ENCODE peak calls at places on chromosomes 2 and 18, in seven cellular contexts. One of them, this sample, is unnamed. For H3K36me3 and H3K9me3, the result is how much of the 10 kb centered on the place peaks cover.

GRCh38 chr2:36770542-36771287 is 74.2 kb downstream of the VIT start:
- DNase-seq in mucosa of descending colon: no peak
- DNase-seq in CD8-positive, alpha-beta T cell: peak
- DNase-seq in CD8-positive, alpha-beta memory T cell: peak
- DNase-seq in left ventricle myocardium inferior: no peak
- DNase-seq in cardiac muscle cell: peak
- DNase-seq in adipocyte: peak
- DNase-seq in this sample: peak

GRCh38 chr2:235116885-235117492 is 165.2 kb downstream of the SH3BP4 start:
- DNase-seq in adipocyte: peak
- DNase-seq in cardiac muscle cell: peak
- DNase-seq in CD8-positive, alpha-beta T cell: no peak
- DNase-seq in left ventricle myocardium inferior: no peak
- DNase-seq in mucosa of descending colon: no peak
- DNase-seq in CD8-positive, alpha-beta memory T cell: no peak
- DNase-seq in this sample: no peak

GRCh38 chr2:68368657-68369339 is 3.7 kb downstream of the PLEK start:
- DNase-seq in CD8-positive, alpha-beta memory T cell: no peak
- DNase-seq in left ventricle myocardium inferior: no peak
- DNase-seq in mucosa of descending colon: no peak
- DNase-seq in cardiac muscle cell: no peak
- DNase-seq in adipocyte: peak
- DNase-seq in CD8-positive, alpha-beta T cell: no peak
- DNase-seq in this sample: peak

GRCh38 chr2:178327516-178327915 is 123.5 kb downstream of the PRKRA start:
- DNase-seq in CD8-positive, alpha-beta memory T cell: no peak
- DNase-seq in mucosa of descending colon: no peak
- DNase-seq in adipocyte: no peak
- DNase-seq in left ventricle myocardium inferior: no peak
- DNase-seq in cardiac muscle cell: no peak
- DNase-seq in CD8-positive, alpha-beta T cell: no peak
- DNase-seq in this sample: no peak

GRCh38 chr2:16644204-16644925 is 21.3 kb downstream of the CYRIA start:
- DNase-seq in left ventricle myocardium inferior: no peak
- DNase-seq in CD8-positive, alpha-beta memory T cell: no peak
- DNase-seq in mucosa of descending colon: no peak
- DNase-seq in CD8-positive, alpha-beta T cell: no peak
- DNase-seq in cardiac muscle cell: no peak
- DNase-seq in adipocyte: no peak
- DNase-seq in this sample: no peak

GRCh38 chr2:198408171-198408570 is 603.8 kb downstream of the PLCL1 start:
- DNase-seq in adipocyte: no peak
- DNase-seq in cardiac muscle cell: no peak
- DNase-seq in CD8-positive, alpha-beta T cell: no peak
- DNase-seq in left ventricle myocardium inferior: no peak
- DNase-seq in CD8-positive, alpha-beta memory T cell: no peak
- DNase-seq in mucosa of descending colon: no peak
- DNase-seq in this sample: no peak

GRCh38 chr2:181937473-181937872 is 45.9 kb downstream of the ITPRID2 start:
- DNase-seq in CD8-positive, alpha-beta T cell: no peak
- DNase-seq in cardiac muscle cell: peak
- DNase-seq in mucosa of descending colon: no peak
- DNase-seq in CD8-positive, alpha-beta memory T cell: no peak
- DNase-seq in adipocyte: peak
- DNase-seq in left ventricle myocardium inferior: no peak
- DNase-seq in this sample: no peak

GRCh38 chr2:28377984-28378678 is 14.5 kb upstream of the FOSL2 start:
- DNase-seq in adipocyte: no peak
- DNase-seq in left ventricle myocardium inferior: no peak
- DNase-seq in CD8-positive, alpha-beta memory T cell: no peak
- DNase-seq in CD8-positive, alpha-beta T cell: no peak
- DNase-seq in mucosa of descending colon: peak
- DNase-seq in cardiac muscle cell: no peak
- DNase-seq in this sample: no peak

GRCh38 chr18:33761363-33761762 is 183.3 kb downstream of the ASXL3 start:
- DNase-seq in left ventricle myocardium inferior: no peak
- DNase-seq in CD8-positive, alpha-beta memory T cell: no peak
- DNase-seq in CD8-positive, alpha-beta T cell: no peak
- DNase-seq in mucosa of descending colon: no peak
- DNase-seq in adipocyte: peak
- DNase-seq in cardiac muscle cell: peak
- DNase-seq in this sample: no peak

GRCh38 chr2:183359867-183360266 is 235.6 kb downstream of the NUP35 start:
- DNase-seq in cardiac muscle cell: no peak
- DNase-seq in CD8-positive, alpha-beta T cell: no peak
- DNase-seq in adipocyte: peak
- DNase-seq in mucosa of descending colon: no peak
- DNase-seq in left ventricle myocardium inferior: no peak
- DNase-seq in CD8-positive, alpha-beta memory T cell: no peak
- DNase-seq in this sample: peak

GRCh38 chr2:38480617-38481016 is 103.5 kb upstream of the ATL2 start:
- DNase-seq in adipocyte: no peak
- DNase-seq in left ventricle myocardium inferior: no peak
- DNase-seq in mucosa of descending colon: no peak
- DNase-seq in CD8-positive, alpha-beta T cell: no peak
- DNase-seq in CD8-positive, alpha-beta memory T cell: no peak
- DNase-seq in cardiac muscle cell: no peak
- DNase-seq in this sample: no peak

GRCh38 chr2:232229917-232230310 is 148.6 kb upstream of the ALPP start:
- DNase-seq in mucosa of descending colon: no peak
- DNase-seq in adipocyte: no peak
- DNase-seq in cardiac muscle cell: no peak
- DNase-seq in CD8-positive, alpha-beta T cell: no peak
- DNase-seq in left ventricle myocardium inferior: no peak
- DNase-seq in CD8-positive, alpha-beta memory T cell: no peak
- DNase-seq in this sample: no peak

GRCh38 chr2:118185210-118186109 is 97.2 kb downstream of the INSIG2 start:
- DNase-seq in mucosa of descending colon: peak
- DNase-seq in left ventricle myocardium inferior: peak
- DNase-seq in adipocyte: peak
- DNase-seq in CD8-positive, alpha-beta memory T cell: peak
- DNase-seq in cardiac muscle cell: peak
- DNase-seq in CD8-positive, alpha-beta T cell: peak
- DNase-seq in this sample: peak

GRCh38 chr18:78526923-78527775 is 452.5 kb upstream of the SALL3 start:
- DNase-seq in mucosa of descending colon: no peak
- DNase-seq in left ventricle myocardium inferior: no peak
- DNase-seq in adipocyte: no peak
- DNase-seq in CD8-positive, alpha-beta T cell: no peak
- DNase-seq in CD8-positive, alpha-beta memory T cell: no peak
- DNase-seq in cardiac muscle cell: peak
- DNase-seq in this sample: no peak

GRCh38 chr18:22624171-22624570 is 206.5 kb upstream of the CTAGE1 start:
- DNase-seq in mucosa of descending colon: no peak
- DNase-seq in left ventricle myocardium inferior: no peak
- DNase-seq in CD8-positive, alpha-beta memory T cell: no peak
- DNase-seq in cardiac muscle cell: no peak
- DNase-seq in CD8-positive, alpha-beta T cell: no peak
- DNase-seq in adipocyte: no peak
- DNase-seq in this sample: no peak

GRCh38 chr18:58768293-58768974 is 96.2 kb upstream of the ZNF532 start:
- DNase-seq in CD8-positive, alpha-beta T cell: peak
- DNase-seq in adipocyte: peak
- DNase-seq in mucosa of descending colon: peak
- DNase-seq in left ventricle myocardium inferior: peak
- DNase-seq in cardiac muscle cell: peak
- DNase-seq in CD8-positive, alpha-beta memory T cell: peak
- DNase-seq in this sample: peak

GRCh38 chr2:233638836-233639235 is 2.6 kb downstream of the UGT1A10 start:
- DNase-seq in adipocyte: no peak
- DNase-seq in left ventricle myocardium inferior: no peak
- DNase-seq in mucosa of descending colon: peak
- DNase-seq in CD8-positive, alpha-beta memory T cell: no peak
- DNase-seq in cardiac muscle cell: no peak
- DNase-seq in CD8-positive, alpha-beta T cell: no peak
- DNase-seq in this sample: no peak

GRCh38 chr2:3195865-3196504 is 181.6 kb downstream of the EIPR1 start:
- DNase-seq in mucosa of descending colon: no peak
- DNase-seq in cardiac muscle cell: no peak
- DNase-seq in left ventricle myocardium inferior: no peak
- DNase-seq in adipocyte: no peak
- DNase-seq in CD8-positive, alpha-beta T cell: no peak
- DNase-seq in CD8-positive, alpha-beta memory T cell: no peak
- DNase-seq in this sample: no peak

GRCh38 chr2:177708660-177709328 is 316.2 kb downstream of the AGPS start:
- DNase-seq in CD8-positive, alpha-beta memory T cell: no peak
- DNase-seq in CD8-positive, alpha-beta T cell: no peak
- DNase-seq in cardiac muscle cell: no peak
- DNase-seq in mucosa of descending colon: no peak
- DNase-seq in left ventricle myocardium inferior: no peak
- DNase-seq in adipocyte: no peak
- DNase-seq in this sample: no peak

GRCh38 chr2:29532451-29532850 is 388.9 kb downstream of the ALK start:
- DNase-seq in CD8-positive, alpha-beta memory T cell: no peak
- DNase-seq in CD8-positive, alpha-beta T cell: no peak
- DNase-seq in adipocyte: peak
- DNase-seq in left ventricle myocardium inferior: no peak
- DNase-seq in mucosa of descending colon: no peak
- DNase-seq in cardiac muscle cell: no peak
- DNase-seq in this sample: peak

GRCh38 chr18:22114526-22115321 is 54.7 kb upstream of the GATA6 start:
- DNase-seq in adipocyte: no peak
- DNase-seq in left ventricle myocardium inferior: no peak
- DNase-seq in cardiac muscle cell: no peak
- DNase-seq in CD8-positive, alpha-beta memory T cell: no peak
- DNase-seq in mucosa of descending colon: no peak
- DNase-seq in CD8-positive, alpha-beta T cell: no peak
- DNase-seq in this sample: no peak

GRCh38 chr2:157922815-157923214 is 46.7 kb upstream of the ACVR1 start:
- DNase-seq in adipocyte: no peak
- DNase-seq in cardiac muscle cell: no peak
- DNase-seq in left ventricle myocardium inferior: no peak
- DNase-seq in CD8-positive, alpha-beta memory T cell: no peak
- DNase-seq in CD8-positive, alpha-beta T cell: no peak
- DNase-seq in mucosa of descending colon: no peak
- DNase-seq in this sample: no peak

GRCh38 chr18:49814147-49814499 is 790 bp upstream of the ACAA2 start:
- DNase-seq in adipocyte: peak
- DNase-seq in CD8-positive, alpha-beta T cell: no peak
- DNase-seq in left ventricle myocardium inferior: peak
- DNase-seq in CD8-positive, alpha-beta memory T cell: no peak
- DNase-seq in cardiac muscle cell: peak
- DNase-seq in mucosa of descending colon: no peak
- DNase-seq in this sample: peak

GRCh38 chr2:84919885-84920580 is 14.6 kb downstream of the TMSB10 start:
- DNase-seq in CD8-positive, alpha-beta T cell: no peak
- DNase-seq in cardiac muscle cell: no peak
- DNase-seq in CD8-positive, alpha-beta memory T cell: no peak
- DNase-seq in adipocyte: peak
- DNase-seq in left ventricle myocardium inferior: no peak
- DNase-seq in mucosa of descending colon: no peak
- DNase-seq in this sample: peak

GRCh38 chr18:59200787-59201186 is 19.2 kb upstream of the GRP start:
- DNase-seq in left ventricle myocardium inferior: no peak
- DNase-seq in CD8-positive, alpha-beta T cell: no peak
- DNase-seq in CD8-positive, alpha-beta memory T cell: no peak
- DNase-seq in cardiac muscle cell: no peak
- DNase-seq in adipocyte: peak
- DNase-seq in mucosa of descending colon: no peak
- DNase-seq in this sample: no peak

GRCh38 chr2:134284119-134284670 is 30.3 kb downstream of the MGAT5 start:
- DNase-seq in adipocyte: peak
- DNase-seq in left ventricle myocardium inferior: no peak
- DNase-seq in CD8-positive, alpha-beta T cell: no peak
- DNase-seq in cardiac muscle cell: no peak
- DNase-seq in CD8-positive, alpha-beta memory T cell: no peak
- DNase-seq in mucosa of descending colon: no peak
- DNase-seq in this sample: no peak
- H3K4me3 ChIP-seq in adipocyte: no peak
- H3K4me3 ChIP-seq in left ventricle myocardium inferior: no peak
- H3K4me3 ChIP-seq in CD8-positive, alpha-beta T cell: no peak
- H3K4me3 ChIP-seq in cardiac muscle cell: no peak
- H3K4me3 ChIP-seq in CD8-positive, alpha-beta memory T cell: no peak
- H3K4me3 ChIP-seq in mucosa of descending colon: no peak
- H3K4me3 ChIP-seq in this sample: no peak

GRCh38 chr2:130154773-130155765 is 10.2 kb upstream of the CCDC74B start:
- DNase-seq in left ventricle myocardium inferior: peak
- DNase-seq in cardiac muscle cell: no peak
- DNase-seq in mucosa of descending colon: no peak
- DNase-seq in CD8-positive, alpha-beta memory T cell: no peak
- DNase-seq in adipocyte: no peak
- DNase-seq in CD8-positive, alpha-beta T cell: no peak
- DNase-seq in this sample: no peak
- H3K36me3 ChIP-seq in left ventricle myocardium inferior: under half
- H3K36me3 ChIP-seq in cardiac muscle cell: under half
- H3K36me3 ChIP-seq in mucosa of descending colon: under half
- H3K36me3 ChIP-seq in CD8-positive, alpha-beta memory T cell: under half
- H3K36me3 ChIP-seq in adipocyte: under half
- H3K36me3 ChIP-seq in CD8-positive, alpha-beta T cell: under half
- H3K36me3 ChIP-seq in this sample: under half

GRCh38 chr2:204650611-204651010 is 105.3 kb downstream of the PARD3B start:
- DNase-seq in left ventricle myocardium inferior: no peak
- DNase-seq in CD8-positive, alpha-beta T cell: no peak
- DNase-seq in cardiac muscle cell: no peak
- DNase-seq in adipocyte: no peak
- DNase-seq in mucosa of descending colon: no peak
- DNase-seq in CD8-positive, alpha-beta memory T cell: no peak
- DNase-seq in this sample: no peak

GRCh38 chr2:204652063-204652462 is 106.8 kb downstream of the PARD3B start:
- DNase-seq in mucosa of descending colon: no peak
- DNase-seq in adipocyte: no peak
- DNase-seq in cardiac muscle cell: no peak
- DNase-seq in left ventricle myocardium inferior: no peak
- DNase-seq in CD8-positive, alpha-beta memory T cell: no peak
- DNase-seq in CD8-positive, alpha-beta T cell: no peak
- DNase-seq in this sample: no peak

GRCh38 chr2:204654679-204655078 is 109.4 kb downstream of the PARD3B start:
- DNase-seq in CD8-positive, alpha-beta T cell: no peak
- DNase-seq in CD8-positive, alpha-beta memory T cell: no peak
- DNase-seq in left ventricle myocardium inferior: no peak
- DNase-seq in mucosa of descending colon: no peak
- DNase-seq in cardiac muscle cell: no peak
- DNase-seq in adipocyte: peak
- DNase-seq in this sample: no peak

GRCh38 chr2:204655626-204656025 is 110.4 kb downstream of the PARD3B start:
- DNase-seq in mucosa of descending colon: no peak
- DNase-seq in adipocyte: no peak
- DNase-seq in cardiac muscle cell: no peak
- DNase-seq in left ventricle myocardium inferior: no peak
- DNase-seq in CD8-positive, alpha-beta memory T cell: no peak
- DNase-seq in CD8-positive, alpha-beta T cell: no peak
- DNase-seq in this sample: no peak

GRCh38 chr2:204655101-204655500 is 109.8 kb downstream of the PARD3B start:
- DNase-seq in cardiac muscle cell: no peak
- DNase-seq in mucosa of descending colon: no peak
- DNase-seq in CD8-positive, alpha-beta memory T cell: no peak
- DNase-seq in CD8-positive, alpha-beta T cell: no peak
- DNase-seq in adipocyte: peak
- DNase-seq in left ventricle myocardium inferior: no peak
- DNase-seq in this sample: no peak
- H3K9me3 ChIP-seq in cardiac muscle cell: under half
- H3K9me3 ChIP-seq in mucosa of descending colon: under half
- H3K9me3 ChIP-seq in CD8-positive, alpha-beta memory T cell: under half
- H3K9me3 ChIP-seq in CD8-positive, alpha-beta T cell: under half
- H3K9me3 ChIP-seq in adipocyte: under half
- H3K9me3 ChIP-seq in left ventricle myocardium inferior: under half
- H3K9me3 ChIP-seq in this sample: under half

GRCh38 chr2:74481961-74482800 is 617 bp downstream of the CCDC142 start:
- DNase-seq in adipocyte: peak
- DNase-seq in left ventricle myocardium inferior: no peak
- DNase-seq in CD8-positive, alpha-beta memory T cell: peak
- DNase-seq in CD8-positive, alpha-beta T cell: peak
- DNase-seq in mucosa of descending colon: peak
- DNase-seq in cardiac muscle cell: peak
- DNase-seq in this sample: peak
- H3K4me3 ChIP-seq in adipocyte: peak
- H3K4me3 ChIP-seq in left ventricle myocardium inferior: peak
- H3K4me3 ChIP-seq in CD8-positive, alpha-beta memory T cell: peak
- H3K4me3 ChIP-seq in CD8-positive, alpha-beta T cell: peak
- H3K4me3 ChIP-seq in mucosa of descending colon: peak
- H3K4me3 ChIP-seq in cardiac muscle cell: peak
- H3K4me3 ChIP-seq in this sample: peak

GRCh38 chr2:196660264-196660663 is 20.7 kb downstream of the CCDC150 start:
- DNase-seq in CD8-positive, alpha-beta memory T cell: no peak
- DNase-seq in mucosa of descending colon: no peak
- DNase-seq in CD8-positive, alpha-beta T cell: no peak
- DNase-seq in cardiac muscle cell: no peak
- DNase-seq in left ventricle myocardium inferior: no peak
- DNase-seq in adipocyte: peak
- DNase-seq in this sample: peak
- H3K36me3 ChIP-seq in CD8-positive, alpha-beta memory T cell: under half
- H3K36me3 ChIP-seq in mucosa of descending colon: under half
- H3K36me3 ChIP-seq in CD8-positive, alpha-beta T cell: under half
- H3K36me3 ChIP-seq in cardiac muscle cell: under half
- H3K36me3 ChIP-seq in left ventricle myocardium inferior: under half
- H3K36me3 ChIP-seq in adipocyte: under half
- H3K36me3 ChIP-seq in this sample: under half

This sample was measured in MG63.